ENCODE peak calls at places on chromosomes 16 and 17, in eight cellular contexts. M is left ventricle myocardium inferior; W is dorsolateral prefrontal cortex; C is fibroblast of lung; E is aorta; U is CD4-positive, alpha-beta T cell; T is mesenchymal stem cell; N is GM23338. B is an unnamed sample.

GRCh38 chr16:66189951-66190350 is 176.5 kb upstream of the CDH5 start:
- DNase-seq in M (no peak), W (no peak), C (peak), E (no peak), U (no peak), T (peak), N (no peak), B (no peak)

GRCh38 chr17:63998050-63998720 is at the start of gene PRR29:
- DNase-seq in M (peak), W (peak), C (peak), E (peak), U (peak), T (peak), N (peak), B (no peak)

GRCh38 chr17:17497845-17498520 is 1.8 kb upstream of the RASD1 start:
- DNase-seq in M (no peak), W (no peak), C (no peak), E (peak), U (no peak), T (no peak), N (no peak), B (no peak)

GRCh38 chr17:35891273-35891672 is 11.1 kb upstream of the CCL5 start:
- DNase-seq in M (no peak), W (no peak), C (no peak), E (no peak), U (no peak), T (no peak), N (no peak), B (no peak)

GRCh38 chr16:14565688-14566025 is 64.4 kb downstream of the PARN start:
- DNase-seq in M (no peak), W (no peak), C (no peak), E (no peak), U (no peak), T (no peak), N (no peak), B (no peak)

GRCh38 chr17:80963812-80964211 is 27.8 kb upstream of the CHMP6 start:
- DNase-seq in M (no peak), W (no peak), C (no peak), E (no peak), U (no peak), T (no peak), N (no peak), B (no peak)

GRCh38 chr17:67606471-67606870 is 111.3 kb upstream of the NOL11 start:
- DNase-seq in M (peak), W (no peak), C (peak), E (no peak), U (no peak), T (no peak), N (no peak), B (no peak)

GRCh38 chr17:49707246-49707607 is 537 bp downstream of the SLC35B1 start:
- DNase-seq in M (no peak), W (no peak), C (no peak), E (no peak), U (peak), T (peak), N (peak), B (no peak)

GRCh38 chr17:59783221-59784016 is 76.0 kb downstream of the VMP1 start:
- DNase-seq in M (no peak), W (no peak), C (peak), E (no peak), U (no peak), T (peak), N (no peak), B (no peak)

GRCh38 chr17:11980813-11981212 is 16.5 kb downstream of the ZNF18 start:
- DNase-seq in M (no peak), W (no peak), C (no peak), E (no peak), U (no peak), T (peak), N (peak), B (no peak)

GRCh38 chr17:41480136-41480535 is 815 bp downstream of the KRT35 start:
- DNase-seq in M (no peak), W (no peak), C (no peak), E (no peak), U (no peak), T (no peak), N (no peak), B (no peak)

GRCh38 chr17:58968662-58969061 is 138.0 kb downstream of the TRIM37 start:
- DNase-seq in M (no peak), W (no peak), C (peak), E (no peak), U (no peak), T (no peak), N (peak), B (no peak)

GRCh38 chr16:73523209-73523608 is 475.3 kb upstream of the ZFHX3 start:
- DNase-seq in M (no peak), W (no peak), C (no peak), E (no peak), U (no peak), T (no peak), N (no peak), B (no peak)

GRCh38 chr17:75454193-75454592 is 2.2 kb upstream of the TMEM94 start:
- DNase-seq in M (no peak), W (no peak), C (no peak), E (no peak), U (no peak), T (no peak), N (no peak), B (no peak)

GRCh38 chr17:2688351-2689342 is 22.9 kb downstream of the CLUH start:
- DNase-seq in M (peak), W (no peak), C (no peak), E (no peak), U (no peak), T (no peak), N (no peak), B (no peak)

GRCh38 chr17:54269886-54270285 is 447.2 kb downstream of the KIF2B start:
- DNase-seq in M (no peak), W (no peak), C (no peak), E (no peak), U (no peak), T (no peak), N (no peak), B (no peak)

GRCh38 chr17:57106107-57106835 is 21.2 kb downstream of the AKAP1 start:
- DNase-seq in M (peak), W (no peak), C (no peak), E (no peak), U (no peak), T (no peak), N (peak), B (no peak)

GRCh38 chr16:30924086-30924714 is 828 bp downstream of the FBXL19 start:
- DNase-seq in M (no peak), W (no peak), C (no peak), E (peak), U (no peak), T (no peak), N (peak), B (no peak)

GRCh38 chr17:11081342-11081741 is 159.7 kb upstream of the SHISA6 start:
- DNase-seq in M (no peak), W (no peak), C (no peak), E (no peak), U (no peak), T (no peak), N (no peak), B (no peak)

GRCh38 chr16:31476305-31477219 is 4.6 kb downstream of the TGFB1I1 start:
- DNase-seq in M (peak), W (peak), C (no peak), E (peak), U (peak), T (peak), N (peak), B (peak)

GRCh38 chr17:62017912-62018311 is 47.2 kb downstream of the MED13 start:
- DNase-seq in M (no peak), W (no peak), C (peak), E (no peak), U (no peak), T (no peak), N (no peak), B (no peak)

GRCh38 chr17:46811978-46812583 is 6.4 kb downstream of the WNT3 start:
- DNase-seq in M (no peak), W (no peak), C (peak), E (no peak), U (no peak), T (peak), N (no peak), B (no peak)

GRCh38 chr17:29664743-29665479 is 42.2 kb upstream of the CORO6 start:
- DNase-seq in M (no peak), W (no peak), C (peak), E (no peak), U (no peak), T (peak), N (no peak), B (no peak)

GRCh38 chr17:2955931-2956582 is 107.3 kb downstream of the OR1D5 start:
- DNase-seq in M (no peak), W (no peak), C (no peak), E (peak), U (no peak), T (no peak), N (no peak), B (no peak)

DNA sequence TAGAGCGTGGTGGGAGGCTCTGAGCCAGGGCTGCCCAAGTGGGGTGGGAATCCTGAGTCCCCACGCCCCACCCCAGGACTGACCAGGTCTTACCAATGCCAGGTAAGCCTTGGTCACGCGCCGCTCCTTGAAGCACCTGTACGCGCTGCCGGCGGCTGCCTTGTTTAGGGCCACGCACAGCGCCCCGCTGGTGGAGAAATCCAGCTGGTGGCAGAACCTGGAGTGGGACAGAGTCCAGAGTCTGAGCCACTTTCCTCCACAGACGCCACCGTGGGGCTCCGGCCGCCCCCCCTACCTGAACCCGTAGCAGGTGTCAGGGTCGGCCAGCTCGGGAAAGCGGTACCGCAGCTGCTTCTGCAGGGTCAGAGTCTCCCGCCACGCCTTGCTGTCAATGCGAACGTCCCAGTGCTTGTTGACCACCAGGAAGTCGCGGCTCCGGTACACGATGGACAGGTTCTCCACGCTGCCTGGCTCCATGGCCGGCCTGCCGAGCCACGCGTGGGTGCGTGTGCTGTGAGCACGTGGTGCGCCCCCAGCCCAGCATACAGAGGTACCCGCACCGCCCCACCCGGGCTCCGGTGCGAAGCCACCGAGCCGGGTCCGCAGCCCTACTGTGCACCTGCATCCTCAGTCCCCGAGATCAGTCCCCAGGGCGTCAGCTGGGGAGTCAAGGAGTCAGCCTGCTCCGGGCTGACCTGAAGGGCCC is 767 bp downstream of the RPUSD1 start:
- DNase-seq in M (no peak), W (no peak), C (no peak), E (no peak), U (no peak), T (no peak), N (no peak), B (no peak)
- H3K27ac ChIP-seq in M (peak), W (no peak), C (no peak), E (no peak), U (no peak), T (no peak), N (no peak), B (peak)

GRCh38 chr16:85610059-85610445 is 3.1 kb upstream of the GSE1 start:
- DNase-seq in M (no peak), W (no peak), C (no peak), E (no peak), U (no peak), T (no peak), N (no peak), B (no peak)

GRCh38 chr16:85611205-85611454 is 2.0 kb upstream of the GSE1 start:
- DNase-seq in M (no peak), W (no peak), C (no peak), E (no peak), U (no peak), T (peak), N (no peak), B (no peak)

GRCh38 chr16:85611455-85612190 is 1.5 kb upstream of the GSE1 start:
- DNase-seq in M (peak), W (peak), C (peak), E (peak), U (peak), T (peak), N (peak), B (peak)

GRCh38 chr16:85609539-85609938 is 3.6 kb upstream of the GSE1 start:
- DNase-seq in M (no peak), W (no peak), C (no peak), E (no peak), U (no peak), T (no peak), N (no peak), B (no peak)

GRCh38 chr16:85610446-85611204 is 2.5 kb upstream of the GSE1 start:
- DNase-seq in M (peak), W (peak), C (peak), E (peak), U (peak), T (peak), N (peak), B (peak)
- H3K27ac ChIP-seq in M (peak), W (peak), C (peak), E (no peak), U (no peak), T (peak), N (peak), B (no peak)

GRCh38 chr16:57166951-57167350 is 18.9 kb downstream of the PSME3IP1 start:
- DNase-seq in M (no peak), W (no peak), C (peak), E (no peak), U (no peak), T (no peak), N (no peak), B (no peak)
- H3K27ac ChIP-seq in M (peak), W (peak), C (no peak), E (no peak), U (no peak), T (no peak), N (no peak), B (peak)

DNA sequence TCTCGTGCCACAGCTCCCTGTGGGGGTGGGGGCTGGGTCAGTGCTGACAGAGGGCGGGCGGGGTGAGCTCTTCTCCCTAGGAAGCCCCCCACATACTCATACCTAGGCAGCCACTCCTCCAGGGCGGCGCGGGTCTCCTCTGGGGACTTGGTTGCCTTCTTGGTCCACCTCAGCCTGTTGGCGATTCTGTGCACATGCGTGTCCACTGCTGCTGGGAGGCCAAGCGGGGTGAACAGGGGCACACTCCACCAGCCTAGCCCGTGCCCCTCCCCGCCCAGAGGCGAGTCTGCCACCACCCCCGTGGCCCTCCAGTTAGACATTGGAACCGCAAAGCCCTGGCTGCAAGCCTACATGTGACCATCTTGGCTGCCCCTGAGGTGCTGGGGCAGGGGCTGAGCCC is 7.6 kb downstream of the NTHL1 start:
- DNase-seq in M (no peak), W (no peak), C (no peak), E (no peak), U (no peak), T (no peak), N (no peak), B (no peak)
- H3K27ac ChIP-seq in M (peak), W (peak), C (peak), E (no peak), U (no peak), T (peak), N (no peak), B (peak)

GRCh38 chr17:79777166-79777843 is 643 bp upstream of the CBX2 start:
- DNase-seq in M (peak), W (no peak), C (peak), E (peak), U (no peak), T (peak), N (peak), B (no peak)
- H3K27ac ChIP-seq in M (peak), W (peak), C (no peak), E (no peak), U (no peak), T (no peak), N (peak), B (no peak)

DNA sequence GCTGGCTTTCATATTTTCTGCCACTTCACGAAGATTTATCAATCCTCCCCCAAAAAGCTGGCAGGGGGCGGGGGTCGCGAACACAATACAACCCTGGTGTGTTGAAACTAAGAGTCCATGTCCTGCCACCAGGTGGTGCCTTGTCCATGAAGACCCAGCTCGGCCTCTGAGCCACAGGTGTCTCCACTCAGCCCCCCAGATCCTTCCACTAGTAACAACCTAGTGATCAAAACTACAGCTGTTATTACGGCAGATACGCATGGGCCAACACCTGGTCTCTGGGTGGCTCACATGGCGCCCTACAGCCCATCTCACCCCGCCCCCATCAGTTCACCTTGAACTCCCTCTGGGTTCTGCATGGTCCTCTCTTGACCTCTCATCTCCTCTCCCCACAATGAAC is 27.7 kb downstream of the USP7 start:
- DNase-seq in M (no peak), W (no peak), C (no peak), E (no peak), U (no peak), T (no peak), N (peak), B (no peak)
- H3K27ac ChIP-seq in M (no peak), W (no peak), C (no peak), E (no peak), U (no peak), T (no peak), N (no peak), B (no peak)

GRCh38 chr17:4310349-4311060 is 46.7 kb upstream of the ANKFY1 start:
- DNase-seq in M (no peak), W (peak), C (peak), E (no peak), U (no peak), T (no peak), N (peak), B (no peak)

GRCh38 chr17:4301066-4301465 is 37.3 kb upstream of the ANKFY1 start:
- DNase-seq in M (no peak), W (peak), C (no peak), E (no peak), U (no peak), T (no peak), N (no peak), B (peak)

GRCh38 chr17:4307179-4307930 is 43.6 kb upstream of the ANKFY1 start:
- DNase-seq in M (no peak), W (no peak), C (no peak), E (no peak), U (no peak), T (no peak), N (peak), B (no peak)

GRCh38 chr17:4304417-4305027 is 40.7 kb upstream of the ANKFY1 start:
- DNase-seq in M (no peak), W (no peak), C (no peak), E (no peak), U (peak), T (peak), N (peak), B (no peak)

DNA sequence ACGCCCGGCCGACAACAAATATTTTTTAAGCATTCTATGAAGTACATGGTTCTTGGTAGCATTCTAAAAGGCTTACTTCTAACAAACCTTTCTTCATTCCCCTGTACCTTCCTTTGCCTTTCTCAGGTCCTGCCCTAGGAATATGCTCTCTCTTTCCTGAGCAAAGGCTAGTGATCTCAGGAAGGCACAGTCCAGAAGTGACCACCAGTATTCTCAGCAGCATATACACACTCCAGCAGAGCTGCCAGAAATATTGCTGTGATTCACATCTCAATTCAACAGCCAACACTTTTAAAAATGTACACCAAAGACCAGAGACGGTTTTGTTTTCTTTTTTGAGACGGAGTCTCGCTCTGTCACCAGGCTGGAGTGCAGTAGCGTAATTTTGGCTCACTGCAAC is 41.4 kb upstream of the ANKFY1 start:
- DNase-seq in M (no peak), W (no peak), C (no peak), E (no peak), U (no peak), T (no peak), N (no peak), B (no peak)
- H3K27ac ChIP-seq in M (no peak), W (no peak), C (no peak), E (no peak), U (no peak), T (no peak), N (peak), B (no peak)

B was measured in substantia nigra.